ENCODE peak calls at places on chromosomes 6 and 20, in five cellular contexts. One of them, this sample, is unnamed.

GRCh38 chr20:11687546-11688292 is 230.0 kb upstream of the BTBD3 start:
- DNase-seq in breast epithelium: no peak
- DNase-seq in right lobe of liver: no peak
- DNase-seq in stomach: no peak
- DNase-seq in tibial nerve: no peak
- DNase-seq in this sample: no peak

GRCh38 chr20:63945031-63945658 is 11.1 kb downstream of the UCKL1 start:
- DNase-seq in tibial nerve: no peak
- DNase-seq in breast epithelium: no peak
- DNase-seq in right lobe of liver: peak; percentile 25
- DNase-seq in stomach: no peak
- DNase-seq in this sample: no peak

GRCh38 chr6:25706314-25707014 is 48.1 kb upstream of the SLC17A4 start:
- DNase-seq in tibial nerve: no peak
- DNase-seq in right lobe of liver: peak; percentile 71
- DNase-seq in stomach: peak; percentile 35
- DNase-seq in breast epithelium: no peak
- DNase-seq in this sample: no peak

GRCh38 chr20:59776059-59776603 is 157.3 kb downstream of the SYCP2 start:
- DNase-seq in stomach: peak; percentile 14
- DNase-seq in tibial nerve: no peak
- DNase-seq in right lobe of liver: no peak
- DNase-seq in breast epithelium: peak; percentile 5
- DNase-seq in this sample: no peak

GRCh38 chr6:138600726-138601125 is 101.4 kb upstream of the NHSL1 start:
- DNase-seq in breast epithelium: no peak
- DNase-seq in stomach: no peak
- DNase-seq in right lobe of liver: no peak
- DNase-seq in tibial nerve: no peak
- DNase-seq in this sample: no peak

GRCh38 chr6:134619789-134620188 is 301.9 kb upstream of the SGK1 start:
- DNase-seq in breast epithelium: no peak
- DNase-seq in right lobe of liver: no peak
- DNase-seq in tibial nerve: no peak
- DNase-seq in stomach: no peak
- DNase-seq in this sample: peak; percentile 29

GRCh38 chr6:84825461-84825860 is 61.1 kb upstream of the TBX18 start:
- DNase-seq in right lobe of liver: no peak
- DNase-seq in stomach: no peak
- DNase-seq in tibial nerve: no peak
- DNase-seq in breast epithelium: no peak
- DNase-seq in this sample: peak; percentile 11

GRCh38 chr6:102895683-102896082 is 1502.2 kb downstream of the GRIK2 start:
- DNase-seq in stomach: no peak
- DNase-seq in breast epithelium: no peak
- DNase-seq in right lobe of liver: no peak
- DNase-seq in tibial nerve: no peak
- DNase-seq in this sample: no peak

GRCh38 chr20:38209054-38209675 is 44.1 kb upstream of the TGM2 start:
- DNase-seq in tibial nerve: no peak
- DNase-seq in stomach: no peak
- DNase-seq in breast epithelium: no peak
- DNase-seq in right lobe of liver: no peak
- DNase-seq in this sample: no peak

GRCh38 chr6:87074051-87074711 is 20.7 kb downstream of the CGA start:
- DNase-seq in tibial nerve: no peak
- DNase-seq in right lobe of liver: no peak
- DNase-seq in breast epithelium: no peak
- DNase-seq in stomach: no peak
- DNase-seq in this sample: no peak

GRCh38 chr6:130776287-130776925 is 50.8 kb upstream of the SMLR1 start:
- DNase-seq in right lobe of liver: no peak
- DNase-seq in breast epithelium: no peak
- DNase-seq in tibial nerve: no peak
- DNase-seq in stomach: no peak
- DNase-seq in this sample: no peak

GRCh38 chr6:28161410-28162079 is 19.9 kb downstream of the ZKSCAN8 start:
- DNase-seq in tibial nerve: peak; percentile 32
- DNase-seq in breast epithelium: peak; percentile 22
- DNase-seq in stomach: peak; percentile 59
- DNase-seq in right lobe of liver: peak; percentile 66
- DNase-seq in this sample: peak; percentile 41

GRCh38 chr6:5191222-5191621 is 69.5 kb downstream of the LYRM4 start:
- DNase-seq in right lobe of liver: no peak
- DNase-seq in stomach: no peak
- DNase-seq in breast epithelium: no peak
- DNase-seq in tibial nerve: no peak
- DNase-seq in this sample: no peak

GRCh38 chr6:164102701-164103100 is 688.2 kb downstream of the QKI start:
- DNase-seq in stomach: no peak
- DNase-seq in breast epithelium: no peak
- DNase-seq in tibial nerve: no peak
- DNase-seq in right lobe of liver: no peak
- DNase-seq in this sample: no peak

GRCh38 chr6:145813285-145814034 is 1.1 kb downstream of the FBXO30 start:
- DNase-seq in tibial nerve: no peak
- DNase-seq in right lobe of liver: no peak
- DNase-seq in stomach: no peak
- DNase-seq in breast epithelium: no peak
- DNase-seq in this sample: no peak

GRCh38 chr6:161557333-161558107 is 283.7 kb upstream of the AGPAT4 start:
- DNase-seq in tibial nerve: no peak
- DNase-seq in right lobe of liver: no peak
- DNase-seq in breast epithelium: no peak
- DNase-seq in stomach: no peak
- DNase-seq in this sample: no peak

GRCh38 chr20:38599410-38599882 is 2.2 kb upstream of the ARHGAP40 start:
- DNase-seq in stomach: peak; percentile 85
- DNase-seq in breast epithelium: peak; percentile 72
- DNase-seq in tibial nerve: no peak
- DNase-seq in right lobe of liver: peak; percentile 85
- DNase-seq in this sample: no peak

GRCh38 chr6:27553123-27553904 is 80.4 kb upstream of the ZNF184 start:
- DNase-seq in right lobe of liver: no peak
- DNase-seq in breast epithelium: no peak
- DNase-seq in stomach: no peak
- DNase-seq in tibial nerve: no peak
- DNase-seq in this sample: no peak

GRCh38 chr6:168433898-168434297 is 7.1 kb upstream of the SMOC2 start:
- DNase-seq in right lobe of liver: no peak
- DNase-seq in stomach: no peak
- DNase-seq in tibial nerve: no peak
- DNase-seq in breast epithelium: no peak
- DNase-seq in this sample: no peak

GRCh38 chr6:139124887-139125672 is 9.8 kb upstream of the HECA start:
- DNase-seq in right lobe of liver: peak; percentile 43
- DNase-seq in breast epithelium: no peak
- DNase-seq in stomach: peak; percentile 69
- DNase-seq in tibial nerve: peak; percentile 19
- DNase-seq in this sample: peak; percentile 26

GRCh38 chr6:101116337-101116736 is 235.2 kb upstream of the ASCC3 start:
- DNase-seq in tibial nerve: no peak
- DNase-seq in right lobe of liver: no peak
- DNase-seq in stomach: no peak
- DNase-seq in breast epithelium: no peak
- DNase-seq in this sample: no peak

GRCh38 chr20:6993526-6993925 is 226.0 kb downstream of the BMP2 start:
- DNase-seq in stomach: no peak
- DNase-seq in breast epithelium: no peak
- DNase-seq in tibial nerve: no peak
- DNase-seq in right lobe of liver: no peak
- DNase-seq in this sample: no peak

GRCh38 chr20:19786311-19786710 is 28.3 kb downstream of the RIN2 start:
- DNase-seq in tibial nerve: no peak
- DNase-seq in breast epithelium: peak; percentile 48
- DNase-seq in stomach: no peak
- DNase-seq in right lobe of liver: no peak
- DNase-seq in this sample: no peak

GRCh38 chr6:139099984-139100383 is 34.9 kb upstream of the HECA start:
- DNase-seq in tibial nerve: no peak
- DNase-seq in stomach: no peak
- DNase-seq in right lobe of liver: no peak
- DNase-seq in breast epithelium: no peak
- DNase-seq in this sample: no peak

GRCh38 chr6:105786449-105786848 is 299.7 kb upstream of the PRDM1 start:
- DNase-seq in breast epithelium: peak; percentile 53
- DNase-seq in stomach: no peak
- DNase-seq in right lobe of liver: no peak
- DNase-seq in tibial nerve: no peak
- DNase-seq in this sample: no peak

GRCh38 chr20:32945710-32946221 is 58.5 kb downstream of the SUN5 start:
- DNase-seq in tibial nerve: no peak
- DNase-seq in right lobe of liver: no peak
- DNase-seq in stomach: no peak
- DNase-seq in breast epithelium: no peak
- DNase-seq in this sample: peak; percentile 28

GRCh38 chr6:18053555-18054445 is 66.4 kb upstream of the KIF13A start:
- DNase-seq in stomach: no peak
- DNase-seq in tibial nerve: no peak
- DNase-seq in right lobe of liver: no peak
- DNase-seq in breast epithelium: no peak
- DNase-seq in this sample: no peak

GRCh38 chr6:137033828-137034227 is 10.9 kb downstream of the IL20RA start:
- DNase-seq in stomach: no peak
- DNase-seq in tibial nerve: no peak
- DNase-seq in right lobe of liver: no peak
- DNase-seq in breast epithelium: no peak
- DNase-seq in this sample: no peak

GRCh38 chr20:36238760-36239159 is 2.5 kb downstream of the AAR2 start:
- DNase-seq in stomach: no peak
- DNase-seq in breast epithelium: no peak
- DNase-seq in right lobe of liver: no peak
- DNase-seq in tibial nerve: no peak
- DNase-seq in this sample: no peak

GRCh38 chr6:155366325-155366724 is 52.0 kb upstream of the TFB1M start:
- DNase-seq in breast epithelium: no peak
- DNase-seq in tibial nerve: no peak
- DNase-seq in right lobe of liver: no peak
- DNase-seq in stomach: no peak
- DNase-seq in this sample: no peak

GRCh38 chr6:130020106-130020851 is 1.9 kb downstream of the L3MBTL3 start:
- DNase-seq in right lobe of liver: peak; percentile 49
- DNase-seq in stomach: peak; percentile 26
- DNase-seq in breast epithelium: no peak
- DNase-seq in tibial nerve: peak; percentile 27
- DNase-seq in this sample: no peak

GRCh38 chr20:22946594-22946993 is 88.5 kb upstream of the SSTR4 start:
- DNase-seq in tibial nerve: no peak
- DNase-seq in breast epithelium: no peak
- DNase-seq in stomach: no peak
- DNase-seq in right lobe of liver: no peak
- DNase-seq in this sample: no peak

GRCh38 chr6:2623348-2623747 is 127.4 kb downstream of the MYLK4 start:
- DNase-seq in stomach: no peak
- DNase-seq in breast epithelium: no peak
- DNase-seq in right lobe of liver: no peak
- DNase-seq in tibial nerve: no peak
- DNase-seq in this sample: no peak

GRCh38 chr20:58225490-58226200 is 2.8 kb downstream of the ANKRD60 start:
- DNase-seq in stomach: no peak
- DNase-seq in right lobe of liver: no peak
- DNase-seq in tibial nerve: no peak
- DNase-seq in breast epithelium: no peak
- DNase-seq in this sample: no peak

GRCh38 chr20:58228103-58228483 is 360 bp downstream of the ANKRD60 start:
- DNase-seq in breast epithelium: no peak
- DNase-seq in tibial nerve: no peak
- DNase-seq in right lobe of liver: no peak
- DNase-seq in stomach: no peak
- DNase-seq in this sample: no peak

GRCh38 chr20:58227391-58228102 is 906 bp downstream of the ANKRD60 start:
- DNase-seq in breast epithelium: no peak
- DNase-seq in tibial nerve: no peak
- DNase-seq in right lobe of liver: no peak
- DNase-seq in stomach: no peak
- DNase-seq in this sample: no peak

GRCh38 chr20:58229198-58229802 is 847 bp upstream of the ANKRD60 start:
- DNase-seq in stomach: no peak
- DNase-seq in tibial nerve: no peak
- DNase-seq in breast epithelium: no peak
- DNase-seq in right lobe of liver: no peak
- DNase-seq in this sample: no peak

DNA sequence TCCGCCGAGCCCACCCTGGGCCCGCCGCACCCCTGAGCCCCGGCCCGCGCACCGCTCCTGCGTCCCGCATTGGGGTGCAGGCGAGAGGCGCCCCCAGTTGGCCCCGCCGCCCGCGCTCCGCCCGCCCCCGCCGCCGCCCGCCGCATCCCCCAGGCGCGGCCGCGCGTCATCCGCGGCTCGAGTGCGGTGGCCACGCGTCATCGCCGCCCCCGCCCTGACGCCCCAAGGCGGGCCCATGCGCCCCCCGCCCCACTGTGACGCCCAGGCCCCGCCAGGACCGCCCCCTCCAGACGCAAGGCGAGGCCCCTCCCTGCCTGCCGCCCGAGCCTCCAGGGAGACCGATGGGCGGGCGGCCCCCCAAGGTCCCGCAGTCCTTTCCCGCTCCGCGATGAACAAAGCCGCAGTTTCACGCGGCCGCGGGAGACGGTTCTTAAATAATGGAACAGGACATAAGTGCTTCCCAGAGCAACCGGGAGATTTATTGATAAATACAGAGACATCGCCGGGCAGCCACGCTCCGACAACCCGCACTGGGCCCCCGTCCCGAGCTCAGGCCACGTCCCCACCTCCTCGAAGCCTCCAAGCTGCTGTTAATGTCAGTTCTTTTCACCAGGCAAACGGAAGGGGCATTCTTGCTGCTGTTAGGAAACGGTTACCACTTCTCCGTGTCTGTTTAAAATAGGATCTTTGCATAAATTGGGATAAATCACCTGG is at the start of gene ANKRD60:
- DNase-seq in tibial nerve: no peak
- DNase-seq in right lobe of liver: no peak
- DNase-seq in stomach: no peak
- DNase-seq in breast epithelium: no peak
- DNase-seq in this sample: no peak
- TF ChIP-seq POLR2A in tibial nerve: no peak
- TF ChIP-seq POLR2A in right lobe of liver: no peak
- TF ChIP-seq POLR2A in stomach: no peak
- TF ChIP-seq POLR2A in breast epithelium: no peak
- TF ChIP-seq POLR2A in this sample: no peak

GRCh38 chr6:149140137-149140909 is 177.2 kb upstream of the TAB2 start:
- DNase-seq in stomach: no peak
- DNase-seq in tibial nerve: no peak
- DNase-seq in right lobe of liver: no peak
- DNase-seq in breast epithelium: no peak
- DNase-seq in this sample: no peak
- TF ChIP-seq POLR2A in stomach: no peak
- TF ChIP-seq POLR2A in tibial nerve: no peak
- TF ChIP-seq POLR2A in right lobe of liver: no peak
- TF ChIP-seq POLR2A in breast epithelium: no peak
- TF ChIP-seq POLR2A in this sample: no peak

GRCh38 chr6:46734867-46735719 is at the start of gene PLA2G7:
- DNase-seq in breast epithelium: peak; percentile 18
- DNase-seq in right lobe of liver: peak; percentile 41
- DNase-seq in tibial nerve: no peak
- DNase-seq in stomach: no peak
- DNase-seq in this sample: no peak
- TF ChIP-seq POLR2A in breast epithelium: no peak
- TF ChIP-seq POLR2A in right lobe of liver: peak; percentile 56
- TF ChIP-seq POLR2A in tibial nerve: no peak
- TF ChIP-seq POLR2A in stomach: no peak
- TF ChIP-seq POLR2A in this sample: no peak

GRCh38 chr20:46119028-46119546 is 973 bp downstream of the CD40 start:
- DNase-seq in stomach: peak; percentile 23
- DNase-seq in right lobe of liver: no peak
- DNase-seq in breast epithelium: no peak
- DNase-seq in tibial nerve: no peak
- DNase-seq in this sample: no peak
- TF ChIP-seq POLR2A in stomach: no peak
- TF ChIP-seq POLR2A in right lobe of liver: no peak
- TF ChIP-seq POLR2A in breast epithelium: no peak
- TF ChIP-seq POLR2A in tibial nerve: no peak
- TF ChIP-seq POLR2A in this sample: no peak